ENCODE peak calls at places on chromosomes 4 and X, in six cellular contexts. One of them, this sample, is unnamed.

GRCh38 chrX:2627272-2627867 is 63.7 kb upstream of the CD99 start:
- DNase-seq in NCI-H1417: no peak
- DNase-seq in RPMI8226: peak; percentile 59
- DNase-seq in nephron progenitor cell: peak; percentile 55
- DNase-seq in activated CD4-positive, alpha-beta memory T cell treated with anti-CD3 and anti-CD28 coated beads, Interleukin-2, amount 10 ng/mL, durations not matched to agents 7 days and 5 days: peak; percentile 63
- DNase-seq in anterior cingulate cortex: no peak
- DNase-seq in this sample: no peak

GRCh38 chr4:88078592-88078991 is 71.2 kb downstream of the PKD2 start:
- DNase-seq in nephron progenitor cell: no peak
- DNase-seq in activated CD4-positive, alpha-beta memory T cell treated with anti-CD3 and anti-CD28 coated beads, Interleukin-2, amount 10 ng/mL, durations not matched to agents 7 days and 5 days: no peak
- DNase-seq in NCI-H1417: no peak
- DNase-seq in anterior cingulate cortex: no peak
- DNase-seq in RPMI8226: no peak
- DNase-seq in this sample: no peak

GRCh38 chr4:81397635-81398034 is 74.1 kb downstream of the RASGEF1B start:
- DNase-seq in nephron progenitor cell: no peak
- DNase-seq in RPMI8226: no peak
- DNase-seq in anterior cingulate cortex: no peak
- DNase-seq in activated CD4-positive, alpha-beta memory T cell treated with anti-CD3 and anti-CD28 coated beads, Interleukin-2, amount 10 ng/mL, durations not matched to agents 7 days and 5 days: no peak
- DNase-seq in NCI-H1417: no peak
- DNase-seq in this sample: no peak

GRCh38 chr4:184769285-184769825 is 35.5 kb upstream of the CENPU start:
- DNase-seq in RPMI8226: no peak
- DNase-seq in activated CD4-positive, alpha-beta memory T cell treated with anti-CD3 and anti-CD28 coated beads, Interleukin-2, amount 10 ng/mL, durations not matched to agents 7 days and 5 days: no peak
- DNase-seq in NCI-H1417: no peak
- DNase-seq in anterior cingulate cortex: no peak
- DNase-seq in nephron progenitor cell: no peak
- DNase-seq in this sample: no peak

GRCh38 chr4:6502747-6503465 is 30.5 kb upstream of the PPP2R2C start:
- DNase-seq in RPMI8226: no peak
- DNase-seq in activated CD4-positive, alpha-beta memory T cell treated with anti-CD3 and anti-CD28 coated beads, Interleukin-2, amount 10 ng/mL, durations not matched to agents 7 days and 5 days: no peak
- DNase-seq in anterior cingulate cortex: no peak
- DNase-seq in nephron progenitor cell: no peak
- DNase-seq in NCI-H1417: no peak
- DNase-seq in this sample: no peak

GRCh38 chr4:98444371-98444770 is 183.2 kb downstream of the RAP1GDS1 start:
- DNase-seq in activated CD4-positive, alpha-beta memory T cell treated with anti-CD3 and anti-CD28 coated beads, Interleukin-2, amount 10 ng/mL, durations not matched to agents 7 days and 5 days: no peak
- DNase-seq in anterior cingulate cortex: no peak
- DNase-seq in nephron progenitor cell: no peak
- DNase-seq in RPMI8226: no peak
- DNase-seq in NCI-H1417: no peak
- DNase-seq in this sample: no peak

GRCh38 chr4:187380181-187380581 is 615.4 kb upstream of the ZFP42 start:
- DNase-seq in activated CD4-positive, alpha-beta memory T cell treated with anti-CD3 and anti-CD28 coated beads, Interleukin-2, amount 10 ng/mL, durations not matched to agents 7 days and 5 days: no peak
- DNase-seq in NCI-H1417: no peak
- DNase-seq in nephron progenitor cell: no peak
- DNase-seq in RPMI8226: peak; percentile 3
- DNase-seq in anterior cingulate cortex: no peak
- DNase-seq in this sample: no peak

GRCh38 chr4:145736241-145736831 is 56.4 kb downstream of the C4orf51 start:
- DNase-seq in anterior cingulate cortex: no peak
- DNase-seq in activated CD4-positive, alpha-beta memory T cell treated with anti-CD3 and anti-CD28 coated beads, Interleukin-2, amount 10 ng/mL, durations not matched to agents 7 days and 5 days: no peak
- DNase-seq in NCI-H1417: no peak
- DNase-seq in nephron progenitor cell: no peak
- DNase-seq in RPMI8226: no peak
- DNase-seq in this sample: peak; percentile 56

GRCh38 chr4:87219648-87220093 is 747 bp downstream of the KLHL8 start:
- DNase-seq in anterior cingulate cortex: no peak
- DNase-seq in nephron progenitor cell: no peak
- DNase-seq in RPMI8226: peak; percentile 50
- DNase-seq in activated CD4-positive, alpha-beta memory T cell treated with anti-CD3 and anti-CD28 coated beads, Interleukin-2, amount 10 ng/mL, durations not matched to agents 7 days and 5 days: peak; percentile 60
- DNase-seq in NCI-H1417: peak; percentile 61
- DNase-seq in this sample: peak; percentile 89

GRCh38 chr4:54091637-54092404 is 8.1 kb upstream of the GSX2 start:
- DNase-seq in anterior cingulate cortex: peak; percentile 60
- DNase-seq in RPMI8226: peak; percentile 52
- DNase-seq in nephron progenitor cell: peak; percentile 77
- DNase-seq in NCI-H1417: peak; percentile 88
- DNase-seq in activated CD4-positive, alpha-beta memory T cell treated with anti-CD3 and anti-CD28 coated beads, Interleukin-2, amount 10 ng/mL, durations not matched to agents 7 days and 5 days: peak; percentile 75
- DNase-seq in this sample: peak; percentile 91

GRCh38 chrX:8194216-8194615 is 23.1 kb upstream of the VCX2 start:
- DNase-seq in activated CD4-positive, alpha-beta memory T cell treated with anti-CD3 and anti-CD28 coated beads, Interleukin-2, amount 10 ng/mL, durations not matched to agents 7 days and 5 days: no peak
- DNase-seq in RPMI8226: no peak
- DNase-seq in NCI-H1417: no peak
- DNase-seq in anterior cingulate cortex: no peak
- DNase-seq in nephron progenitor cell: no peak
- DNase-seq in this sample: no peak

GRCh38 chrX:136162827-136163427 is 15.6 kb downstream of the FHL1 start:
- DNase-seq in anterior cingulate cortex: peak; percentile 2
- DNase-seq in RPMI8226: peak; percentile 56
- DNase-seq in NCI-H1417: no peak
- DNase-seq in nephron progenitor cell: peak; percentile 37
- DNase-seq in activated CD4-positive, alpha-beta memory T cell treated with anti-CD3 and anti-CD28 coated beads, Interleukin-2, amount 10 ng/mL, durations not matched to agents 7 days and 5 days: peak; percentile 49
- DNase-seq in this sample: no peak

GRCh38 chr4:22514431-22514830 is 1.4 kb downstream of the ADGRA3 start:
- DNase-seq in nephron progenitor cell: no peak
- DNase-seq in NCI-H1417: no peak
- DNase-seq in activated CD4-positive, alpha-beta memory T cell treated with anti-CD3 and anti-CD28 coated beads, Interleukin-2, amount 10 ng/mL, durations not matched to agents 7 days and 5 days: no peak
- DNase-seq in RPMI8226: no peak
- DNase-seq in anterior cingulate cortex: no peak
- DNase-seq in this sample: no peak

GRCh38 chr4:55078987-55079386 is 46.4 kb downstream of the KDR start:
- DNase-seq in anterior cingulate cortex: no peak
- DNase-seq in nephron progenitor cell: no peak
- DNase-seq in NCI-H1417: no peak
- DNase-seq in activated CD4-positive, alpha-beta memory T cell treated with anti-CD3 and anti-CD28 coated beads, Interleukin-2, amount 10 ng/mL, durations not matched to agents 7 days and 5 days: no peak
- DNase-seq in RPMI8226: no peak
- DNase-seq in this sample: peak; percentile 32

GRCh38 chr4:88689877-88690276 is 7.8 kb downstream of the NAP1L5 start:
- DNase-seq in RPMI8226: no peak
- DNase-seq in NCI-H1417: no peak
- DNase-seq in anterior cingulate cortex: no peak
- DNase-seq in activated CD4-positive, alpha-beta memory T cell treated with anti-CD3 and anti-CD28 coated beads, Interleukin-2, amount 10 ng/mL, durations not matched to agents 7 days and 5 days: no peak
- DNase-seq in nephron progenitor cell: no peak
- DNase-seq in this sample: no peak

GRCh38 chrX:130330706-130331105 is 9.0 kb upstream of the SLC25A14 start:
- DNase-seq in NCI-H1417: peak; percentile 42
- DNase-seq in activated CD4-positive, alpha-beta memory T cell treated with anti-CD3 and anti-CD28 coated beads, Interleukin-2, amount 10 ng/mL, durations not matched to agents 7 days and 5 days: peak; percentile 44
- DNase-seq in anterior cingulate cortex: peak; percentile 0
- DNase-seq in RPMI8226: peak; percentile 69
- DNase-seq in nephron progenitor cell: peak; percentile 40
- DNase-seq in this sample: no peak

GRCh38 chr4:54509057-54509456 is 148.7 kb upstream of the KIT start:
- DNase-seq in anterior cingulate cortex: no peak
- DNase-seq in RPMI8226: no peak
- DNase-seq in activated CD4-positive, alpha-beta memory T cell treated with anti-CD3 and anti-CD28 coated beads, Interleukin-2, amount 10 ng/mL, durations not matched to agents 7 days and 5 days: no peak
- DNase-seq in nephron progenitor cell: no peak
- DNase-seq in NCI-H1417: no peak
- DNase-seq in this sample: no peak

GRCh38 chr4:94827481-94828110 is 69.8 kb downstream of the BMPR1B start:
- DNase-seq in RPMI8226: no peak
- DNase-seq in nephron progenitor cell: no peak
- DNase-seq in NCI-H1417: no peak
- DNase-seq in anterior cingulate cortex: no peak
- DNase-seq in activated CD4-positive, alpha-beta memory T cell treated with anti-CD3 and anti-CD28 coated beads, Interleukin-2, amount 10 ng/mL, durations not matched to agents 7 days and 5 days: no peak
- DNase-seq in this sample: no peak

GRCh38 chr4:42713371-42713770 is 56.5 kb upstream of the ATP8A1 start:
- DNase-seq in nephron progenitor cell: no peak
- DNase-seq in anterior cingulate cortex: no peak
- DNase-seq in RPMI8226: no peak
- DNase-seq in activated CD4-positive, alpha-beta memory T cell treated with anti-CD3 and anti-CD28 coated beads, Interleukin-2, amount 10 ng/mL, durations not matched to agents 7 days and 5 days: no peak
- DNase-seq in NCI-H1417: no peak
- DNase-seq in this sample: no peak

GRCh38 chrX:5236096-5236495 is 992.6 kb downstream of the NLGN4X start:
- DNase-seq in nephron progenitor cell: no peak
- DNase-seq in activated CD4-positive, alpha-beta memory T cell treated with anti-CD3 and anti-CD28 coated beads, Interleukin-2, amount 10 ng/mL, durations not matched to agents 7 days and 5 days: no peak
- DNase-seq in anterior cingulate cortex: no peak
- DNase-seq in NCI-H1417: peak; percentile 57
- DNase-seq in RPMI8226: no peak
- DNase-seq in this sample: no peak

GRCh38 chr4:139718358-139718757 is 52.7 kb downstream of the MGST2 start:
- DNase-seq in activated CD4-positive, alpha-beta memory T cell treated with anti-CD3 and anti-CD28 coated beads, Interleukin-2, amount 10 ng/mL, durations not matched to agents 7 days and 5 days: no peak
- DNase-seq in RPMI8226: no peak
- DNase-seq in nephron progenitor cell: no peak
- DNase-seq in anterior cingulate cortex: no peak
- DNase-seq in NCI-H1417: no peak
- DNase-seq in this sample: no peak

GRCh38 chr4:102299708-102300107 is 45.6 kb downstream of the SLC39A8 start:
- DNase-seq in NCI-H1417: peak; percentile 1
- DNase-seq in anterior cingulate cortex: peak; percentile 2
- DNase-seq in nephron progenitor cell: peak; percentile 31
- DNase-seq in RPMI8226: peak; percentile 25
- DNase-seq in activated CD4-positive, alpha-beta memory T cell treated with anti-CD3 and anti-CD28 coated beads, Interleukin-2, amount 10 ng/mL, durations not matched to agents 7 days and 5 days: peak; percentile 33
- DNase-seq in this sample: peak; percentile 57